ENCODE peak calls at places on chromosomes 5 and 9, in seven cellular contexts. R is K562, U is H1, I is HCT116, P is GM12878, O is SK-N-SH, C is HepG2. G is an unnamed sample.

GRCh38 chr5:60260658-60261057 is 367.1 kb upstream of the PDE4D start:
- DNase-seq in I (no peak), P (no peak), R (no peak), O (no peak), U (no peak), C (no peak), G (peak; percentile 45)

GRCh38 chr9:76629205-76629990 is 134.8 kb upstream of the PCA3 start:
- DNase-seq in O (no peak), U (no peak), P (no peak), R (no peak), I (no peak), C (no peak), G (no peak)

GRCh38 chr5:160159991-160160826 is 41.0 kb upstream of the PWWP2A start:
- DNase-seq in U (peak; percentile 70), P (peak; percentile 28), R (no peak), I (no peak), C (no peak), O (no peak), G (no peak)

GRCh38 chr5:24225051-24225450 is 419.7 kb downstream of the CDH10 start:
- DNase-seq in U (no peak), I (no peak), P (no peak), O (no peak), R (no peak), C (no peak), G (no peak)

GRCh38 chr9:132670359-132670815 is at the start of gene GTF3C4:
- DNase-seq in O (peak; percentile 94), R (peak; percentile 87), C (no peak), U (peak; percentile 93), I (peak; percentile 46), P (no peak), G (peak; percentile 87)

GRCh38 chr5:149323235-149324205 is 21.8 kb upstream of the GRPEL2 start:
- DNase-seq in P (no peak), R (no peak), I (no peak), U (no peak), C (peak; percentile 46), O (no peak), G (no peak)

GRCh38 chr9:14326264-14326826 is 12.4 kb upstream of the NFIB start:
- DNase-seq in O (no peak), C (no peak), I (no peak), R (no peak), P (no peak), U (no peak), G (peak; percentile 93)

GRCh38 chr9:134323741-134324358 is 2.4 kb upstream of the RXRA start:
- DNase-seq in O (no peak), P (no peak), U (no peak), C (peak; percentile 61), R (peak; percentile 48), I (peak; percentile 51), G (peak; percentile 57)

GRCh38 chr5:179112469-179113142 is 52.4 kb downstream of the ZNF354C start:
- DNase-seq in P (no peak), U (no peak), O (no peak), R (no peak), I (no peak), C (no peak), G (no peak)

GRCh38 chr5:80689627-80690026 is 34.8 kb upstream of the DHFR start:
- DNase-seq in O (no peak), U (no peak), C (no peak), I (no peak), P (no peak), R (no peak), G (no peak)

GRCh38 chr5:19891658-19892057 is 96.3 kb downstream of the CDH18 start:
- DNase-seq in O (no peak), P (no peak), I (no peak), R (no peak), U (no peak), C (no peak), G (peak; percentile 28)

GRCh38 chr9:92954078-92954861 is 6.9 kb downstream of the FGD3 start:
- DNase-seq in I (peak; percentile 44), O (no peak), U (no peak), C (no peak), R (no peak), P (peak; percentile 61), G (no peak)

GRCh38 chr5:150401376-150402201 is 11.1 kb downstream of the CD74 start:
- DNase-seq in R (no peak), C (no peak), I (no peak), O (no peak), U (no peak), P (no peak), G (no peak)

GRCh38 chr9:76537150-76537646 is 78.2 kb downstream of the GCNT1 start:
- DNase-seq in I (no peak), C (no peak), U (no peak), R (no peak), O (no peak), P (no peak), G (no peak)

GRCh38 chr9:128919409-128919808 is 1.4 kb upstream of the PHYHD1 start:
- DNase-seq in C (peak; percentile 50), P (no peak), I (no peak), U (no peak), R (no peak), O (no peak), G (no peak)

GRCh38 chr9:132166599-132166998 is 4.7 kb downstream of the NTNG2 start:
- DNase-seq in P (no peak), C (no peak), R (peak; percentile 67), U (no peak), O (peak; percentile 58), I (no peak), G (peak; percentile 59)

GRCh38 chr5:170283296-170283695 is 14.3 kb downstream of the LCP2 start:
- DNase-seq in O (no peak), P (no peak), C (no peak), I (no peak), U (no peak), R (no peak), G (no peak)

GRCh38 chr9:127162046-127162445 is 39.6 kb upstream of the ANGPTL2 start:
- DNase-seq in R (no peak), C (no peak), O (no peak), I (no peak), U (no peak), P (no peak), G (peak; percentile 69)

GRCh38 chr5:116858705-116859333 is 284.2 kb upstream of the SEMA6A start:
- DNase-seq in C (peak; percentile 90), I (no peak), P (no peak), O (no peak), U (no peak), R (no peak), G (peak; percentile 52)

GRCh38 chr5:60185230-60186104 is 291.9 kb upstream of the PDE4D start:
- DNase-seq in I (no peak), U (no peak), R (no peak), C (no peak), O (no peak), P (no peak), G (no peak)

GRCh38 chr9:33151007-33151557 is 16.1 kb downstream of the B4GALT1 start:
- DNase-seq in O (no peak), R (no peak), I (no peak), P (no peak), U (no peak), C (peak; percentile 63), G (no peak)

GRCh38 chr9:74666625-74667316 is 169.6 kb downstream of the RORB start:
- DNase-seq in R (no peak), P (no peak), U (no peak), I (no peak), O (no peak), C (no peak), G (no peak)

GRCh38 chr9:3794005-3794404 is 268.2 kb upstream of the RFX3 start:
- DNase-seq in U (no peak), R (no peak), P (no peak), I (no peak), C (peak; percentile 88), O (no peak), G (peak; percentile 79)

GRCh38 chr5:90909091-90909503 is 350.5 kb downstream of the ADGRV1 start:
- DNase-seq in U (no peak), P (no peak), C (peak; percentile 19), R (no peak), I (no peak), O (no peak), G (no peak)
- TF ChIP-seq JUND in U (no peak), P (no peak), C (no peak), R (no peak), I (no peak), O (no peak), G (no peak)

GRCh38 chr5:68406767-68407232 is 191.2 kb downstream of the PIK3R1 start:
- DNase-seq in U (peak; percentile 44), R (peak; percentile 27), C (no peak), O (peak; percentile 37), I (no peak), P (peak; percentile 26), G (peak; percentile 58)

GRCh38 chr5:68407312-68408239 is 192.0 kb downstream of the PIK3R1 start:
- DNase-seq in U (no peak), I (no peak), C (no peak), O (no peak), R (no peak), P (no peak), G (no peak)

GRCh38 chr5:68406344-68406743 is 190.8 kb downstream of the PIK3R1 start:
- DNase-seq in P (no peak), U (no peak), I (no peak), O (no peak), R (peak; percentile 40), C (no peak), G (no peak)

GRCh38 chr5:68408345-68408871 is 192.9 kb downstream of the PIK3R1 start:
- DNase-seq in U (no peak), R (no peak), I (no peak), O (no peak), P (no peak), C (no peak), G (no peak)

GRCh38 chr5:68409259-68409658 is 193.7 kb downstream of the PIK3R1 start:
- DNase-seq in I (no peak), C (no peak), U (no peak), P (no peak), R (no peak), O (no peak), G (no peak)
- TF ChIP-seq JUND in I (no peak), C (no peak), U (no peak), P (no peak), R (peak; percentile 32), O (no peak), G (no peak)

DNA sequence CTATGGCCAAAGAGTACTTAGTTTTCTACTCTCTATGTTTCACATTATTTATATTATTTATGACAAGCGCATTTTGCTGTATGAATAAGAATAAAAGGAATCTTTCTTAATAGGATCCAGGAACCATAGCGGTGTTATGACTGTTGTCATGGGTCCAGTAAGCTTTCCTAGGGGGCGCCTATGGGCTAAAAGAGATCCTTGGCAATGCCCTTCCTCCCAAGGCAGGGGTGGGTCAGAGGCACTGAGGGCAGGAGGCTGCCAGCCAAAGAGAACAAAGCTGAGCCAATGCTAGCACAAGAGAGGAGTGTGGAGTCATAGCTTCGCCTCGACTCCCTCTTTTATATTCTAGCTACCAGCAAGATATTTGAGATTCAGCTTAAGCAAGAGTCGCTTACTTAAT is 98.4 kb upstream of the GNAQ start:
- DNase-seq in R (no peak), O (peak; percentile 24), U (peak; percentile 64), P (no peak), C (no peak), I (peak; percentile 56), G (peak; percentile 80)
- TF ChIP-seq JUND in R (no peak), O (no peak), U (no peak), P (no peak), C (no peak), I (no peak), G (no peak)

DNA sequence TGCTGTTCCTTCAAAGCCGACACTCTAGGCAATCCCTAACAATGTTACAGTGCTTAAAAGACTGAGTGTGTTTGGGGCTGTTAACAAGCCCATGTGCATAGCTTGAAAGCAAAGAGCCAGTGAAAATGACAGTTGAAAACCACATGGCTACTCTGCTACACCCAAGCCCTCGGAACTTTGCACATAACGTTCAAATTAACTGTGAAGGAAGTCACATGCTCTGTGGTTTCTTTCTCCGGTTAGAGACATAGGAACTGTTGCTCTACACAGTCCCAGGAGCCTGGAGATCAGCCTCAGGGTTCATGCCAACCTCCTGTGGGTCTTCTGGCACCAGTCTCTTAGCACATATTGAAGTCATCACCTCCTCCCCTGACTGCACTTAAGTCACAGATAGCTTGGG is 51.1 kb downstream of the C9orf152 start:
- DNase-seq in I (no peak), O (no peak), P (no peak), U (no peak), R (no peak), C (no peak), G (no peak)
- TF ChIP-seq JUND in I (no peak), O (no peak), P (no peak), U (no peak), R (no peak), C (no peak), G (no peak)